ENCODE peak calls at places on chromosomes 11 and 22, in seven cellular contexts. X is stimulated activated CD8-positive, alpha-beta memory T cell treated with anti-CD3 and anti-CD28 coated beads, Interleukin-12 subunit alpha, Interleukin-12 subunit beta, amount 100 ng/mL, for 4 hours; I is stimulated activated naive CD4-positive, alpha-beta T cell; Y is stimulated activated CD4-positive, alpha-beta T cell treated with anti-CD3 and anti-CD28 coated beads, Interleukin-4, amount 100 ng/mL, for 1 hour; P is HCT116; O is RWPE1; H is retina. R is an unnamed sample.

GRCh38 chr11:78516281-78516680 is 58.4 kb downstream of the NARS2 start:
- DNase-seq in X (no peak), I (no peak), Y (no peak), P (no peak), O (no peak), H (no peak), R (no peak)

GRCh38 chr11:76629853-76630599 is 40.5 kb downstream of the LRRC32 start:
- DNase-seq in X (no peak), I (no peak), Y (no peak), P (no peak), O (no peak), H (no peak), R (no peak)

GRCh38 chr11:56819916-56820315 is 71.4 kb upstream of the OR9G4 start:
- DNase-seq in X (no peak), I (no peak), Y (no peak), P (no peak), O (no peak), H (no peak), R (no peak)

GRCh38 chr22:27554106-27554814 is 247.3 kb downstream of the MN1 start:
- DNase-seq in X (no peak), I (no peak), Y (no peak), P (no peak), O (peak; percentile 5), H (peak; percentile 63), R (no peak)

GRCh38 chr11:32172771-32173170 is 81.9 kb downstream of the RCN1 start:
- DNase-seq in X (no peak), I (no peak), Y (no peak), P (no peak), O (no peak), H (peak; percentile 66), R (no peak)

GRCh38 chr11:121281609-121282164 is 10.9 kb upstream of the SC5D start:
- DNase-seq in X (no peak), I (no peak), Y (no peak), P (no peak), O (no peak), H (no peak), R (no peak)

GRCh38 chr22:42651134-42651533 is 1.9 kb upstream of the CYB5R3 start:
- DNase-seq in X (no peak), I (no peak), Y (no peak), P (no peak), O (no peak), H (no peak), R (no peak)

GRCh38 chr11:1572200-1573076 is at the start of gene DUSP8:
- DNase-seq in X (peak; percentile 88), I (peak; percentile 91), Y (peak; percentile 94), P (peak; percentile 53), O (peak; percentile 96), H (peak; percentile 87), R (peak; percentile 69)

GRCh38 chr11:1230121-1230455 is 7.2 kb downstream of the MUC5B start:
- DNase-seq in X (no peak), I (no peak), Y (no peak), P (no peak), O (no peak), H (no peak), R (no peak)

GRCh38 chr11:100383357-100383865 is 303.7 kb upstream of the ARHGAP42 start:
- DNase-seq in X (no peak), I (no peak), Y (no peak), P (no peak), O (no peak), H (no peak), R (no peak)

GRCh38 chr11:66335531-66336233 is 552 bp downstream of the RIN1 start:
- DNase-seq in X (no peak), I (no peak), Y (no peak), P (no peak), O (peak; percentile 26), H (peak; percentile 56), R (no peak)

GRCh38 chr11:75341583-75341982 is 9.9 kb downstream of the ARRB1 start:
- DNase-seq in X (no peak), I (no peak), Y (no peak), P (no peak), O (no peak), H (no peak), R (no peak)

GRCh38 chr11:76234704-76235232 is 28.5 kb upstream of the WNT11 start:
- DNase-seq in X (no peak), I (no peak), Y (peak; percentile 43), P (no peak), O (no peak), H (no peak), R (peak; percentile 39)

GRCh38 chr11:128323381-128323780 is 264.0 kb downstream of the ETS1 start:
- DNase-seq in X (no peak), I (no peak), Y (no peak), P (no peak), O (no peak), H (no peak), R (no peak)

GRCh38 chr22:25922141-25922540 is 180.2 kb downstream of the MYO18B start:
- DNase-seq in X (no peak), I (no peak), Y (no peak), P (no peak), O (no peak), H (no peak), R (no peak)

GRCh38 chr11:77580712-77581337 is 8.9 kb upstream of the AQP11 start:
- DNase-seq in X (no peak), I (no peak), Y (no peak), P (no peak), O (no peak), H (no peak), R (no peak)

GRCh38 chr11:86726118-86726748 is 53.8 kb upstream of the ME3 start:
- DNase-seq in X (no peak), I (no peak), Y (no peak), P (peak; percentile 61), O (peak; percentile 59), H (no peak), R (no peak)

GRCh38 chr11:14907411-14908213 is 15.6 kb upstream of the CYP2R1 start:
- DNase-seq in X (peak; percentile 66), I (peak; percentile 72), Y (peak; percentile 90), P (no peak), O (no peak), H (peak; percentile 78), R (peak; percentile 49)

GRCh38 chr11:133065847-133066485 is 466.3 kb downstream of the OPCML start:
- DNase-seq in X (no peak), I (no peak), Y (no peak), P (no peak), O (no peak), H (no peak), R (no peak)

GRCh38 chr11:81005595-81005994 is 1564.8 kb upstream of the TENM4 start:
- DNase-seq in X (no peak), I (no peak), Y (no peak), P (no peak), O (peak; percentile 83), H (no peak), R (peak; percentile 22)

R was measured in NCI-H460.